ENCODE peak calls at places on chromosomes 5 and 9, in ten cellular contexts. C is MM.1S, U is GM23248, Q is fibroblast of lung, T is neural progenitor cell, Y is K562, F is PC-9, A is keratinocyte, P is PC-3, I is endothelial cell of umbilical vein. W is an unnamed sample.

GRCh38 chr9:126989847-126990821 is 75.6 kb downstream of the RALGPS1 start:
- DNase-seq in C (no peak), Y (no peak), U (no peak), T (peak; percentile 13), Q (peak; percentile 52), P (no peak), I (no peak), F (no peak), A (no peak), W (no peak)

GRCh38 chr5:61683926-61684325 is 351.9 kb downstream of the ZSWIM6 start:
- DNase-seq in I (no peak), T (no peak), U (no peak), A (no peak), P (no peak), Y (no peak), C (no peak), Q (no peak), F (no peak), W (no peak)

GRCh38 chr5:141326088-141326854 is 4.0 kb upstream of the PCDHGA1 start:
- DNase-seq in P (peak; percentile 4), Q (peak; percentile 78), U (peak; percentile 91), F (peak; percentile 45), Y (peak; percentile 86), I (peak; percentile 77), T (peak; percentile 65), C (no peak), A (no peak), W (peak; percentile 68)

GRCh38 chr5:168302785-168303184 is 11.3 kb downstream of the WWC1 start:
- DNase-seq in Q (no peak), Y (no peak), F (no peak), P (peak; percentile 82), U (peak; percentile 65), C (no peak), T (no peak), I (no peak), A (peak; percentile 66), W (no peak)

GRCh38 chr5:14457475-14457874 is 124.1 kb upstream of the OTULINL start:
- DNase-seq in I (no peak), Q (no peak), T (peak; percentile 44), Y (no peak), U (no peak), C (no peak), F (no peak), A (no peak), P (no peak), W (peak; percentile 45)

GRCh38 chr9:95481000-95481399 is 35.8 kb downstream of the PTCH1 start:
- DNase-seq in P (no peak), T (no peak), F (no peak), U (no peak), Q (no peak), C (no peak), I (no peak), Y (no peak), A (no peak), W (peak; percentile 43)

GRCh38 chr9:96061293-96061987 is 185.9 kb downstream of the ERCC6L2 start:
- DNase-seq in C (no peak), Q (peak; percentile 77), F (no peak), A (no peak), U (peak; percentile 49), P (peak; percentile 35), I (peak; percentile 65), Y (peak; percentile 43), T (peak; percentile 50), W (peak; percentile 31)

GRCh38 chr9:128121924-128122808 is 5.4 kb downstream of the PTGES2 start:
- DNase-seq in I (no peak), C (no peak), P (no peak), U (no peak), Q (no peak), T (no peak), F (no peak), Y (no peak), A (no peak), W (no peak)

GRCh38 chr5:1291611-1292080 is 3.2 kb downstream of the TERT start:
- DNase-seq in F (no peak), Q (no peak), C (no peak), A (no peak), Y (no peak), P (no peak), T (no peak), U (no peak), I (no peak), W (no peak)

GRCh38 chr5:170278611-170279500 is 18.7 kb downstream of the LCP2 start:
- DNase-seq in Q (no peak), A (no peak), I (no peak), P (no peak), C (peak; percentile 97), T (peak; percentile 49), Y (peak; percentile 87), F (no peak), U (no peak), W (no peak)

GRCh38 chr5:148687427-148687826 is 33.1 kb upstream of the HTR4 start:
- DNase-seq in Y (peak; percentile 85), F (no peak), T (peak; percentile 71), C (peak; percentile 39), A (peak; percentile 15), U (peak; percentile 25), P (peak; percentile 93), I (peak; percentile 58), Q (peak; percentile 15), W (no peak)

GRCh38 chr5:27048507-27048906 is 10.1 kb upstream of the CDH9 start:
- DNase-seq in T (peak; percentile 28), P (no peak), F (no peak), U (no peak), I (no peak), A (no peak), Y (peak; percentile 1), C (no peak), Q (no peak), W (no peak)

GRCh38 chr5:100643473-100643872 is 108.3 kb downstream of the FAM174A start:
- DNase-seq in F (no peak), P (peak; percentile 36), T (peak; percentile 60), A (no peak), Y (no peak), Q (no peak), C (no peak), I (peak; percentile 79), U (peak; percentile 20), W (peak; percentile 53)

GRCh38 chr5:172984244-172984953 is 828 bp downstream of the ATP6V0E1 start:
- DNase-seq in I (peak; percentile 92), P (peak; percentile 67), Y (peak; percentile 92), F (peak; percentile 79), T (peak; percentile 86), A (peak; percentile 21), C (peak; percentile 87), U (peak; percentile 97), Q (peak; percentile 94), W (peak; percentile 89)
- TF ChIP-seq EZH2 in I (no peak), P (no peak), Y (no peak), F (no peak), T (no peak), A (no peak), C (no peak), U (no peak), Q (no peak), W (no peak)

GRCh38 chr9:102497709-102498108 is 497.4 kb upstream of the CYLC2 start:
- DNase-seq in U (no peak), Q (no peak), P (no peak), T (peak; percentile 13), C (peak; percentile 57), Y (no peak), I (no peak), F (no peak), A (no peak), W (no peak)
- H3K9me3 ChIP-seq in U (no peaks in the 10 kb centered on the region), Q (no peaks in the 10 kb centered on the region), P (no peaks in the 10 kb centered on the region), T (no peaks in the 10 kb centered on the region), C (no peaks in the 10 kb centered on the region), Y (no peaks in the 10 kb centered on the region), I (peaks cover 5% of the 10 kb centered on the region), F (no peaks in the 10 kb centered on the region), A (no peaks in the 10 kb centered on the region), W (no peaks in the 10 kb centered on the region)

GRCh38 chr9:114923918-114924317 is 6.5 kb downstream of the TNFSF8 start:
- DNase-seq in I (no peak), F (no peak), P (no peak), T (no peak), A (no peak), Q (no peak), Y (no peak), C (no peak), U (no peak), W (no peak)

GRCh38 chr9:114924327-114924726 is 6.1 kb downstream of the TNFSF8 start:
- DNase-seq in C (peak; percentile 53), F (no peak), P (no peak), Y (no peak), Q (no peak), U (no peak), A (no peak), T (no peak), I (no peak), W (no peak)

GRCh38 chr9:114925039-114925438 is 5.4 kb downstream of the TNFSF8 start:
- DNase-seq in Y (no peak), I (no peak), P (no peak), T (no peak), Q (no peak), U (no peak), F (no peak), A (no peak), C (peak; percentile 86), W (no peak)

GRCh38 chr9:114928092-114928491 is 2.3 kb downstream of the TNFSF8 start:
- DNase-seq in A (no peak), Q (no peak), Y (no peak), F (no peak), I (no peak), U (no peak), C (no peak), T (no peak), P (no peak), W (no peak)

GRCh38 chr9:114925672-114926071 is 4.7 kb downstream of the TNFSF8 start:
- DNase-seq in P (no peak), A (no peak), T (no peak), C (no peak), Y (no peak), F (no peak), U (no peak), Q (no peak), I (no peak), W (no peak)
- H3K4me3 ChIP-seq in P (no peak overlapping the region), A (no peak overlapping the region), T (no peak overlapping the region), C (no peak overlapping the region), Y (no peak overlapping the region), F (no peak overlapping the region), U (no peak overlapping the region), Q (no peak overlapping the region), I (no peak overlapping the region), W (no peak overlapping the region)

DNA sequence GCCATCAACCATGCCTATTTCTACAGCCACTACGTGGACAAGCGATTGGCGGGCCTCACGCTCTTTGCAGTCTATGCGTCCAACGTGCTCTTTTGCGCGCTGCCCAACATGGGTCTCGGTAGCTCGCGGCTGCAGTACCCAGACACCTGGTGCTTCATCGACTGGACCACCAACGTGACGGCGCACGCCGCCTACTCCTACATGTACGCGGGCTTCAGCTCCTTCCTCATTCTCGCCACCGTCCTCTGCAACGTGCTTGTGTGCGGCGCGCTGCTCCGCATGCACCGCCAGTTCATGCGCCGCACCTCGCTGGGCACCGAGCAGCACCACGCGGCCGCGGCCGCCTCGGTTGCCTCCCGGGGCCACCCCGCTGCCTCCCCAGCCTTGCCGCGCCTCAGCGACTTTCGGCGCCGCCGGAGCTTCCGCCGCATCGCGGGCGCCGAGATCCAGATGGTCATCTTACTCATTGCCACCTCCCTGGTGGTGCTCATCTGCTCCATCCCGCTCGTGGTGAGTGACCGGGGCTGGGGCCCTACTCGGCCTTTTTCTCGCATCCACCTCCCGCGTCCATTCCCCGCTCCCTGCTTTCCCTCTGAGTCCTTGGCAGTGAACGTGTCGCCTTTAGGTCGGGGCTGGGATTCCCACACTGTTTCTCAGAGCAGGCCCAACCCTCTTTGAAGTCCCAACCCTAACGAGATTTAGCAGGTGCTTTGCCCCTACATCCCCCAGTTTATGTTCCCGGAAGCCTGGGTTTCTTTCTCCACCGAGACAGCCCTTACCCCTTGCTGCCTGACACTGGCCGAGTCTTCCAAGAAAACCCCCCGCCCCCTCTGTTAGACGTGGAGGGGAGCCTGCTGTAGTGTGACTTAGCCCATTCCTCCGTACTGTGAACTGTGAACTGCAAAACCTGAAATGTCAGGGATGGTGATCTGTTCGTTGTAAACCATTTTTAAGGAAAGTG is 1.9 kb downstream of the PTGER4 start:
- DNase-seq in C (no peak), P (no peak), T (peak; percentile 63), A (no peak), Q (peak; percentile 46), U (peak; percentile 63), F (no peak), I (peak; percentile 60), Y (no peak), W (no peak)
- TF ChIP-seq EZH2 in C (no peak), P (no peak), T (peak; percentile 81), A (no peak), Q (peak; percentile 72), U (no peak), F (no peak), I (no peak), Y (no peak), W (no peak)